ENCODE peak calls at places on chromosomes 6 and 20, in four cellular contexts. T is LoVo, A is ovary, X is NCI-H2081. C is an unnamed sample.

GRCh38 chr6:18425218-18425617 is 38.1 kb downstream of the RNF144B start:
- DNase-seq in X (no peak), T (no peak), A (no peak), C (no peak)

GRCh38 chr6:144265390-144265789 is 19.7 kb upstream of the UTRN start:
- DNase-seq in X (no peak), A (no peak), T (no peak), C (no peak)

GRCh38 chr20:10843161-10843711 is 169.4 kb upstream of the JAG1 start:
- DNase-seq in X (no peak), A (no peak), T (no peak), C (no peak)

GRCh38 chr6:32170294-32170693 is 5.6 kb downstream of the AGPAT1 start:
- DNase-seq in X (no peak), T (no peak), A (no peak), C (no peak)

GRCh38 chr6:54194067-54194466 is 82.8 kb downstream of the MLIP start:
- DNase-seq in X (no peak), T (no peak), A (no peak), C (no peak)

GRCh38 chr6:85464260-85464644 is 14.4 kb downstream of the NT5E start:
- DNase-seq in T (peak), X (no peak), A (no peak), C (peak)

GRCh38 chr20:22920898-22921297 is 114.2 kb upstream of the SSTR4 start:
- DNase-seq in A (no peak), X (no peak), T (no peak), C (no peak)

GRCh38 chr6:151044465-151045441 is 179.3 kb downstream of the MTHFD1L start:
- DNase-seq in A (peak), T (no peak), X (peak), C (peak)

GRCh38 chr6:26172496-26172958 is 85.3 kb downstream of the HFE start:
- DNase-seq in X (no peak), T (no peak), A (no peak), C (no peak)

GRCh38 chr6:133806358-133806757 is 82.6 kb upstream of the TCF21 start:
- DNase-seq in T (no peak), A (no peak), X (no peak), C (no peak)

GRCh38 chr6:26125015-26125690 is 37.9 kb downstream of the HFE start:
- DNase-seq in X (no peak), A (peak), T (peak), C (no peak)

GRCh38 chr20:12086359-12086758 is 168.7 kb downstream of the BTBD3 start:
- DNase-seq in T (no peak), A (no peak), X (no peak), C (no peak)

GRCh38 chr6:91864911-91865310 is 1278.0 kb upstream of the MAP3K7 start:
- DNase-seq in A (no peak), T (no peak), X (no peak), C (no peak)

GRCh38 chr6:42781546-42781810 is 374 bp upstream of the BICRAL start:
- DNase-seq in X (no peak), A (no peak), T (no peak), C (no peak)

GRCh38 chr20:34560141-34560523 is 1.6 kb downstream of the MAP1LC3A start:
- DNase-seq in A (peak), T (no peak), X (no peak), C (no peak)

GRCh38 chr20:33277471-33278441 is 5.3 kb upstream of the BPIFB1 start:
- DNase-seq in T (peak), A (no peak), X (no peak), C (no peak)

GRCh38 chr6:168892031-168892430 is 361.6 kb downstream of the THBS2 start:
- DNase-seq in T (no peak), A (no peak), X (no peak), C (no peak)

GRCh38 chr6:119720160-119720559 is 370.6 kb upstream of the MAN1A1 start:
- DNase-seq in A (no peak), X (no peak), T (no peak), C (no peak)

GRCh38 chr6:30781697-30782424 is 37.5 kb upstream of the IER3 start:
- DNase-seq in A (peak), T (peak), X (peak), C (peak)

GRCh38 chr6:31896856-31897611 is 464 bp downstream of the EHMT2 start:
- DNase-seq in T (no peak), X (no peak), A (peak), C (no peak)

GRCh38 chr6:9830808-9831207 is 584.1 kb downstream of the TFAP2A start:
- DNase-seq in X (no peak), A (no peak), T (no peak), C (no peak)

GRCh38 chr6:112357801-112358200 is 10.7 kb downstream of the RFPL4B start:
- DNase-seq in A (no peak), X (no peak), T (no peak), C (no peak)

GRCh38 chr6:164142312-164142711 is 727.8 kb downstream of the QKI start:
- DNase-seq in X (no peak), A (no peak), T (no peak), C (no peak)

GRCh38 chr6:21748343-21749063 is 155.0 kb downstream of the SOX4 start:
- DNase-seq in A (no peak), T (no peak), X (no peak), C (no peak)

GRCh38 chr6:2630362-2630761 is 120.4 kb downstream of the MYLK4 start:
- DNase-seq in X (no peak), T (peak), A (no peak), C (peak)

GRCh38 chr6:157287247-157287850 is 36.0 kb downstream of the TMEM242 start:
- DNase-seq in A (no peak), X (no peak), T (no peak), C (no peak)

GRCh38 chr20:60034231-60035110 is 76.2 kb downstream of the CDH26 start:
- DNase-seq in X (no peak), A (no peak), T (no peak), C (no peak)

GRCh38 chr20:21719592-21720214 is 14.2 kb downstream of the PAX1 start:
- DNase-seq in X (peak), T (peak), A (no peak), C (peak)

GRCh38 chr6:27205375-27206278 is 41.9 kb upstream of the PRSS16 start:
- DNase-seq in T (no peak), X (no peak), A (no peak), C (no peak)

GRCh38 chr6:161242779-161243693 is 30.8 kb downstream of the AGPAT4 start:
- DNase-seq in X (no peak), T (no peak), A (no peak), C (no peak)